ENCODE peak calls at places on chromosomes 12 and 14, in six cellular contexts. U, V, R, L, X and F are unnamed samples. For H3K9me3, the result is how much of the 10 kb centered on the place peaks cover.

GRCh38 chr12:5963515-5963914 is 18.5 kb upstream of the ANO2 start:
- DNase-seq in U (no peak), V (no peak), R (no peak), L (no peak), X (no peak), F (no peak)

GRCh38 chr12:48924617-48925217 is 575 bp downstream of the FKBP11 start:
- DNase-seq in U (peak), V (peak), R (peak), L (peak), X (no peak), F (no peak)

GRCh38 chr12:95874452-95874851 is 15.7 kb downstream of the SNRPF start:
- DNase-seq in U (peak), V (no peak), R (no peak), L (no peak), X (no peak), F (no peak)

GRCh38 chr14:68211421-68211820 is 391.8 kb downstream of the RAD51B start:
- DNase-seq in U (no peak), V (no peak), R (no peak), L (no peak), X (no peak), F (no peak)

GRCh38 chr12:39923364-39923763 is 182.5 kb downstream of the SLC2A13 start:
- DNase-seq in U (no peak), V (no peak), R (no peak), L (no peak), X (no peak), F (no peak)

GRCh38 chr14:102125546-102125945 is 14.2 kb upstream of the WDR20 start:
- DNase-seq in U (no peak), V (no peak), R (no peak), L (no peak), X (no peak), F (no peak)

GRCh38 chr12:546920-547845 is 87.4 kb downstream of the B4GALNT3 start:
- DNase-seq in U (peak), V (peak), R (peak), L (peak), X (no peak), F (no peak)

GRCh38 chr14:78950654-78951053 is 780.5 kb downstream of the NRXN3 start:
- DNase-seq in U (no peak), V (no peak), R (peak), L (no peak), X (no peak), F (no peak)

GRCh38 chr14:65006251-65006721 is 19.6 kb downstream of the FNTB start:
- DNase-seq in U (no peak), V (no peak), R (no peak), L (no peak), X (no peak), F (no peak)

GRCh38 chr12:104290320-104290719 is 13.2 kb upstream of the EID3 start:
- DNase-seq in U (no peak), V (no peak), R (no peak), L (no peak), X (no peak), F (no peak)

GRCh38 chr12:56676851-56677601 is 11.1 kb downstream of the PTGES3 start:
- DNase-seq in U (peak), V (no peak), R (no peak), L (no peak), X (no peak), F (peak)

GRCh38 chr14:60051690-60052324 is 39.9 kb upstream of the PCNX4 start:
- DNase-seq in U (no peak), V (no peak), R (no peak), L (no peak), X (no peak), F (no peak)

GRCh38 chr12:52600071-52600470 is 1.2 kb downstream of the KRT72 start:
- DNase-seq in U (peak), V (no peak), R (no peak), L (no peak), X (no peak), F (no peak)

GRCh38 chr14:92942576-92942975 is 19.6 kb downstream of the CHGA start:
- DNase-seq in U (no peak), V (no peak), R (no peak), L (no peak), X (no peak), F (no peak)

GRCh38 chr12:124393831-124394230 is 98.9 kb downstream of the RFLNA start:
- DNase-seq in U (no peak), V (no peak), R (no peak), L (no peak), X (no peak), F (no peak)

GRCh38 chr12:3168775-3169221 is 91.6 kb downstream of the TSPAN9 start:
- DNase-seq in U (peak), V (no peak), R (no peak), L (no peak), X (no peak), F (no peak)

GRCh38 chr12:56723889-56724659 is 1.0 kb downstream of the NACA start:
- DNase-seq in U (peak), V (no peak), R (peak), L (peak), X (peak), F (peak)

GRCh38 chr14:94890755-94891154 is 120.8 kb upstream of the GSC start:
- DNase-seq in U (no peak), V (no peak), R (no peak), L (no peak), X (no peak), F (no peak)

GRCh38 chr14:70073924-70074566 is 114.7 kb downstream of the SLC8A3 start:
- DNase-seq in U (peak), V (peak), R (peak), L (peak), X (peak), F (peak)

GRCh38 chr14:101075025-101075800 is 171.7 kb upstream of the RTL1 start:
- DNase-seq in U (peak), V (no peak), R (peak), L (no peak), X (no peak), F (peak)

GRCh38 chr14:23054000-23054811 is 3.1 kb downstream of the CDH24 start:
- DNase-seq in U (peak), V (no peak), R (no peak), L (no peak), X (no peak), F (no peak)

GRCh38 chr14:93133476-93133875 is 17.8 kb upstream of the ITPK1 start:
- DNase-seq in U (no peak), V (no peak), R (no peak), L (no peak), X (no peak), F (no peak)

GRCh38 chr14:74616507-74616906 is 4.5 kb upstream of the LTBP2 start:
- DNase-seq in U (peak), V (no peak), R (no peak), L (no peak), X (no peak), F (no peak)

GRCh38 chr12:124289634-124290600 is 5.0 kb upstream of the RFLNA start:
- DNase-seq in U (no peak), V (peak), R (no peak), L (no peak), X (peak), F (no peak)

GRCh38 chr12:94205738-94206310 is 57.4 kb downstream of the PLXNC1 start:
- DNase-seq in U (peak), V (no peak), R (no peak), L (no peak), X (no peak), F (no peak)

GRCh38 chr12:52327086-52327829 is 6.1 kb upstream of the KRT83 start:
- DNase-seq in U (peak), V (peak), R (peak), L (peak), X (peak), F (peak)

GRCh38 chr14:55123101-55123500 is 6.0 kb upstream of the LGALS3 start:
- DNase-seq in U (no peak), V (no peak), R (no peak), L (no peak), X (no peak), F (peak)

GRCh38 chr12:98574110-98574509 is 19.4 kb upstream of the SLC25A3 start:
- DNase-seq in U (peak), V (no peak), R (peak), L (no peak), X (no peak), F (no peak)

GRCh38 chr14:74459289-74459946 is 33.4 kb upstream of the SYNDIG1L start:
- DNase-seq in U (peak), V (no peak), R (no peak), L (no peak), X (no peak), F (peak)

GRCh38 chr14:83300454-83301064 is 1766.9 kb upstream of the SEL1L start:
- DNase-seq in U (no peak), V (no peak), R (no peak), L (no peak), X (no peak), F (no peak)

GRCh38 chr12:108730337-108731104 is 797 bp downstream of the CORO1C start:
- DNase-seq in U (peak), V (peak), R (peak), L (peak), X (peak), F (peak)

GRCh38 chr14:20855652-20856291 is 35.4 kb upstream of the RNASE3 start:
- DNase-seq in U (peak), V (peak), R (peak), L (peak), X (no peak), F (peak)

GRCh38 chr12:19671695-19672094 is 232.4 kb downstream of the AEBP2 start:
- DNase-seq in U (no peak), V (no peak), R (no peak), L (no peak), X (no peak), F (no peak)

GRCh38 chr12:44774815-44775411 is 101.2 kb downstream of the NELL2 start:
- DNase-seq in U (peak), V (no peak), R (peak), L (peak), X (no peak), F (no peak)

GRCh38 chr14:34501004-34501580 is 38.4 kb downstream of the EAPP start:
- DNase-seq in U (no peak), V (no peak), R (peak), L (no peak), X (no peak), F (no peak)

GRCh38 chr14:73997108-73997943 is 21.8 kb downstream of the ENTPD5 start:
- DNase-seq in U (no peak), V (no peak), R (peak), L (no peak), X (no peak), F (no peak)

GRCh38 chr12:49543221-49543913 is 4.5 kb downstream of the KCNH3 start:
- DNase-seq in U (peak), V (peak), R (no peak), L (no peak), X (no peak), F (no peak)

GRCh38 chr12:43835656-43836454 is at the start of gene TMEM117:
- DNase-seq in U (peak), V (peak), R (peak), L (peak), X (peak), F (peak)

GRCh38 chr12:52969828-52970569 is 21.1 kb downstream of the KRT18 start:
- DNase-seq in U (no peak), V (no peak), R (peak), L (peak), X (no peak), F (no peak)

GRCh38 chr12:79063258-79063657 is 198.7 kb downstream of the SYT1 start:
- DNase-seq in U (no peak), V (no peak), R (no peak), L (no peak), X (no peak), F (no peak)

GRCh38 chr14:26835949-26836570 is 238.2 kb upstream of the NOVA1 start:
- DNase-seq in U (no peak), V (no peak), R (no peak), L (no peak), X (no peak), F (no peak)

GRCh38 chr14:26839481-26839880 is 241.6 kb upstream of the NOVA1 start:
- DNase-seq in U (no peak), V (no peak), R (no peak), L (no peak), X (no peak), F (no peak)

GRCh38 chr14:26828741-26829140 is 230.9 kb upstream of the NOVA1 start:
- DNase-seq in U (no peak), V (no peak), R (no peak), L (no peak), X (no peak), F (no peak)

GRCh38 chr14:26833777-26834176 is 235.9 kb upstream of the NOVA1 start:
- DNase-seq in U (no peak), V (no peak), R (no peak), L (no peak), X (no peak), F (no peak)
- H3K9me3 ChIP-seq in U (under half), V (under half), R (under half), L (under half), X (under half), F (under half)

GRCh38 chr12:130438243-130438620 is 100.5 kb downstream of the PIWIL1 start:
- DNase-seq in U (no peak), V (peak), R (no peak), L (no peak), X (no peak), F (no peak)

GRCh38 chr12:130436741-130437501 is 99.2 kb downstream of the PIWIL1 start:
- DNase-seq in U (no peak), V (peak), R (peak), L (no peak), X (no peak), F (no peak)

GRCh38 chr12:130439250-130439649 is 101.6 kb downstream of the PIWIL1 start:
- DNase-seq in U (no peak), V (no peak), R (no peak), L (no peak), X (no peak), F (no peak)

GRCh38 chr12:130438711-130439110 is 101.0 kb downstream of the PIWIL1 start:
- DNase-seq in U (no peak), V (peak), R (no peak), L (no peak), X (no peak), F (no peak)

DNA sequence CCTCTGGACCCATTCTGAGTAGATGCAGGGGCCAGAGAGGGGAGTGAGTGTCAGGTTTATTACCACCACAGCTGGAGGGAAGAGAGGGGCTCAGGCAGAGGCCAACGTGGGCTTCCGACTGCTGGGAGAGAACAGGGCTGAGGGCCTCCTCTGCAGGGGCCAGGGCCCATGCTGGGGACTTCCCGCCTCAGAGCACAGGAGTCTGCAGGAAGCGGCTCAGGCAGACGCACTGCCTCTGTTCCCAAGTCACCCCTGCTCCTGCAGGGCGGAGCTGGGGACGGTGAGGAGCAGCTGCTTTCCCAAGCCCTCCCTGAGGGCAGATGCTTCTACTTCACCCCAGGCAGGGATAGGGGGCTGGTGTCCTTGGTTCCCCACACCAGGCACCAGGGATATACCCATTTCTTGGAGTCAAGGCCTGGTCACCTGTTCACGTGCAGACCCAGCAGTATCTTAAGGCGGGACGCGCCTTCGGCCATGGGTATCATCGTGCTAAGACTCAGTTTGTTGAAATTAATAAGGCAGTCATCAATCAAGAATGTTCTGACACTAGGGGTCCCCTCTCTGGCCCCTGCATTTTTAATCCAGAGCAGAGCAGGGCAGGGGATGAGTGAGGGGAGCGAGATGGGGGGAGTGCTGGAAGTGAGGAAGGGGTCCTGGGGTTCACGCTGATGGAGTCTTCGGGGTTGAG is 100.0 kb downstream of the PIWIL1 start:
- DNase-seq in U (no peak), V (peak), R (no peak), L (no peak), X (no peak), F (no peak)
- H3K9me3 ChIP-seq in U (under half), V (under half), R (under half), L (under half), X (under half), F (under half)

GRCh38 chr14:99234366-99234765 is 37.6 kb downstream of the BCL11B start:
- DNase-seq in U (peak), V (no peak), R (no peak), L (no peak), X (no peak), F (no peak)

GRCh38 chr14:99231850-99232401 is 40.1 kb downstream of the BCL11B start:
- DNase-seq in U (peak), V (peak), R (no peak), L (no peak), X (no peak), F (no peak)

GRCh38 chr14:99231181-99231849 is 40.7 kb downstream of the BCL11B start:
- DNase-seq in U (peak), V (peak), R (no peak), L (no peak), X (no peak), F (no peak)

GRCh38 chr14:99233222-99234035 is 38.6 kb downstream of the BCL11B start:
- DNase-seq in U (no peak), V (no peak), R (no peak), L (no peak), X (no peak), F (no peak)

GRCh38 chr14:99232406-99233214 is 39.4 kb downstream of the BCL11B start:
- DNase-seq in U (no peak), V (no peak), R (no peak), L (no peak), X (no peak), F (no peak)
- H3K9me3 ChIP-seq in U (under half), V (under half), R (under half), L (under half), X (under half), F (under half)

GRCh38 chr12:92912052-92912451 is 17.0 kb downstream of the EEA1 start:
- DNase-seq in U (no peak), V (no peak), R (no peak), L (no peak), X (no peak), F (no peak)
- H3K9me3 ChIP-seq in U (under half), V (under half), R (under half), L (under half), X (under half), F (under half)